ENCODE peak calls at places on chromosomes 4 and X, in five cellular contexts. Z, F, U, I and L are unnamed samples.

GRCh38 chrX:9909254-9909653 is 57.9 kb upstream of the CLDN34 start:
- DNase-seq in Z (no peak), F (no peak), U (no peak), I (no peak), L (no peak)

GRCh38 chr4:107561481-107561880 is 158.6 kb downstream of the PAPSS1 start:
- DNase-seq in Z (no peak), F (no peak), U (no peak), I (no peak), L (no peak)

GRCh38 chr4:87025614-87026041 is 90.8 kb downstream of the AFF1 start:
- DNase-seq in Z (no peak), F (no peak), U (no peak), I (no peak), L (no peak)

GRCh38 chr4:152221816-152222516 is 313.9 kb downstream of the FBXW7 start:
- DNase-seq in Z (no peak), F (no peak), U (no peak), I (no peak), L (no peak)

GRCh38 chr4:39259571-39260330 is 77.4 kb downstream of the WDR19 start:
- DNase-seq in Z (no peak), F (no peak), U (peak; percentile 17), I (no peak), L (no peak)

GRCh38 chrX:55908685-55909212 is 191.2 kb downstream of the RRAGB start:
- DNase-seq in Z (no peak), F (no peak), U (peak; percentile 32), I (peak; percentile 0), L (no peak)

GRCh38 chrX:134572816-134573682 is 85.2 kb downstream of the PLAC1 start:
- DNase-seq in Z (no peak), F (no peak), U (peak; percentile 89), I (no peak), L (no peak)

GRCh38 chrX:50691820-50692219 is 122.2 kb downstream of the SHROOM4 start:
- DNase-seq in Z (no peak), F (no peak), U (peak; percentile 55), I (no peak), L (no peak)

GRCh38 chr4:16750882-16751642 is 147.4 kb downstream of the LDB2 start:
- DNase-seq in Z (no peak), F (no peak), U (peak; percentile 14), I (no peak), L (no peak)

GRCh38 chr4:4677825-4678522 is 136.1 kb upstream of the STX18 start:
- DNase-seq in Z (no peak), F (no peak), U (no peak), I (no peak), L (no peak)

GRCh38 chr4:139184129-139184528 is 7.1 kb upstream of the ELF2 start:
- DNase-seq in Z (no peak), F (no peak), U (peak; percentile 29), I (no peak), L (no peak)

GRCh38 chrX:47515941-47516649 is 33.1 kb upstream of the ZNF41 start:
- DNase-seq in Z (no peak), F (no peak), U (peak; percentile 74), I (no peak), L (no peak)

GRCh38 chrX:54447461-54447860 is 7.3 kb downstream of the TSR2 start:
- DNase-seq in Z (no peak), F (no peak), U (peak; percentile 15), I (no peak), L (no peak)

GRCh38 chr4:104967034-104967401 is 179.7 kb upstream of the TET2 start:
- DNase-seq in Z (no peak), F (no peak), U (peak; percentile 9), I (no peak), L (no peak)

GRCh38 chrX:108699368-108699767 is 37.0 kb downstream of the IRS4 start:
- DNase-seq in Z (no peak), F (no peak), U (peak; percentile 13), I (no peak), L (no peak)

GRCh38 chrX:18769812-18770573 is 62.5 kb downstream of the PPEF1 start:
- DNase-seq in Z (no peak), F (no peak), U (no peak), I (no peak), L (no peak)

GRCh38 chrX:36909584-36909983 is 98.6 kb upstream of the FAM47C start:
- DNase-seq in Z (no peak), F (no peak), U (no peak), I (no peak), L (peak; percentile 61)

GRCh38 chr4:153234923-153235322 is 30.7 kb downstream of the TRIM2 start:
- DNase-seq in Z (no peak), F (no peak), U (peak; percentile 85), I (no peak), L (no peak)

GRCh38 chr4:26819478-26819877 is 41.2 kb upstream of the STIM2 start:
- DNase-seq in Z (no peak), F (no peak), U (no peak), I (no peak), L (no peak)

GRCh38 chr4:21469438-21470032 is 479.0 kb downstream of the KCNIP4 start:
- DNase-seq in Z (no peak), F (no peak), U (peak; percentile 36), I (no peak), L (no peak)

GRCh38 chr4:78799551-78800495 is 23.7 kb downstream of the BMP2K start:
- DNase-seq in Z (no peak), F (no peak), U (no peak), I (no peak), L (no peak)

GRCh38 chrX:119784747-119785446 is 6.5 kb downstream of the RPL39 start:
- DNase-seq in Z (peak; percentile 37), F (no peak), U (peak; percentile 42), I (peak; percentile 17), L (no peak)

GRCh38 chr4:51909236-51909703 is 66.3 kb downstream of the DCUN1D4 start:
- DNase-seq in Z (no peak), F (no peak), U (no peak), I (no peak), L (peak; percentile 86)

GRCh38 chrX:3094261-3094660 is 53.0 kb downstream of the ARSF start:
- DNase-seq in Z (no peak), F (no peak), U (peak; percentile 48), I (no peak), L (no peak)

GRCh38 chrX:50858548-50858947 is 44.6 kb upstream of the SHROOM4 start:
- DNase-seq in Z (no peak), F (no peak), U (no peak), I (no peak), L (no peak)

GRCh38 chr4:96675916-96676315 is 836.0 kb downstream of the PDHA2 start:
- DNase-seq in Z (no peak), F (no peak), U (peak; percentile 32), I (no peak), L (no peak)

GRCh38 chrX:13599491-13599890 is 30.1 kb downstream of the EGFL6 start:
- DNase-seq in Z (no peak), F (no peak), U (no peak), I (no peak), L (no peak)